ENCODE peak calls at places on chromosomes 11 and 22, in ten cellular contexts. H, F, K, R, T, D, Z, O, U and J are unnamed samples.

GRCh38 chr22:25718109-25718830 is 23.7 kb upstream of the MYO18B start:
- DNase-seq in H (no peak), F (no peak), K (no peak), R (no peak), T (no peak), D (no peak), Z (no peak), O (no peak), U (peak), J (no peak)

GRCh38 chr11:111922803-111923202 is 4.1 kb downstream of the C11orf52 start:
- DNase-seq in H (peak), F (no peak), K (no peak), R (peak), T (peak), D (peak), Z (no peak), O (no peak), U (no peak), J (peak)

GRCh38 chr22:26592368-26593015 is 2.6 kb upstream of the TPST2 start:
- DNase-seq in H (no peak), F (no peak), K (no peak), R (no peak), T (no peak), D (no peak), Z (no peak), O (peak), U (no peak), J (no peak)

GRCh38 chr22:46267431-46268279 is at the start of gene TTC38:
- DNase-seq in H (peak), F (peak), K (peak), R (peak), T (peak), D (peak), Z (no peak), O (peak), U (peak), J (peak)

GRCh38 chr22:28983190-28983589 is 78.4 kb downstream of the C22orf31 start:
- DNase-seq in H (no peak), F (no peak), K (no peak), R (no peak), T (no peak), D (no peak), Z (no peak), O (no peak), U (no peak), J (no peak)

GRCh38 chr11:105609341-105609781 is 512 bp upstream of the GRIA4 start:
- DNase-seq in H (no peak), F (peak), K (peak), R (no peak), T (peak), D (peak), Z (no peak), O (peak), U (no peak), J (peak)

GRCh38 chr11:1540074-1540473 is 32.0 kb downstream of the DUSP8 start:
- DNase-seq in H (no peak), F (no peak), K (no peak), R (no peak), T (no peak), D (no peak), Z (no peak), O (no peak), U (no peak), J (no peak)

GRCh38 chr11:73781303-73781702 is 6.4 kb upstream of the MRPL48 start:
- DNase-seq in H (no peak), F (no peak), K (no peak), R (no peak), T (no peak), D (no peak), Z (no peak), O (no peak), U (no peak), J (no peak)

GRCh38 chr11:37372667-37373066 is 774.6 kb upstream of the RAG2 start:
- DNase-seq in H (no peak), F (no peak), K (no peak), R (no peak), T (no peak), D (no peak), Z (no peak), O (no peak), U (no peak), J (no peak)

GRCh38 chr11:135075740-135076139 is 663.7 kb upstream of the B3GAT1 start:
- DNase-seq in H (peak), F (peak), K (peak), R (peak), T (peak), D (peak), Z (no peak), O (peak), U (no peak), J (peak)

GRCh38 chr11:2302280-2302843 is 549 bp downstream of the TSPAN32 start:
- DNase-seq in H (no peak), F (no peak), K (no peak), R (no peak), T (no peak), D (no peak), Z (no peak), O (peak), U (no peak), J (no peak)

GRCh38 chr11:75814369-75814685 is 683 bp upstream of the UVRAG start:
- DNase-seq in H (no peak), F (no peak), K (no peak), R (no peak), T (no peak), D (no peak), Z (no peak), O (no peak), U (no peak), J (no peak)

GRCh38 chr11:94417386-94417987 is 16.3 kb upstream of the GPR83 start:
- DNase-seq in H (no peak), F (no peak), K (peak), R (peak), T (peak), D (peak), Z (no peak), O (no peak), U (no peak), J (peak)